ENCODE peak calls at places on chromosomes 12 and 14, in five cellular contexts. G, Y, W, H and M are unnamed samples.

GRCh38 chr12:48002773-48003218 is 1.5 kb downstream of the COL2A1 start:
- DNase-seq in H (no peak), Y (peak), W (no peak), G (no peak), M (no peak)

GRCh38 chr12:57151741-57152407 is 4.5 kb upstream of the LRP1-AS start:
- DNase-seq in W (no peak), Y (no peak), G (no peak), H (no peak), M (no peak)

GRCh38 chr12:128551266-128552025 is 272.3 kb downstream of the SLC15A4 start:
- DNase-seq in H (no peak), W (no peak), G (no peak), Y (no peak), M (no peak)

GRCh38 chr12:50186667-50187066 is 19.5 kb upstream of the CERS5 start:
- DNase-seq in W (no peak), H (no peak), Y (no peak), G (no peak), M (no peak)

GRCh38 chr12:108693186-108693585 is 38.1 kb downstream of the CORO1C start:
- DNase-seq in Y (no peak), H (no peak), G (no peak), W (no peak), M (no peak)

GRCh38 chr12:47033081-47033480 is 46.3 kb upstream of the PCED1B start:
- DNase-seq in G (no peak), Y (no peak), H (no peak), W (peak), M (no peak)

GRCh38 chr14:20486700-20487401 is 17.6 kb downstream of the PNP start:
- DNase-seq in Y (no peak), G (no peak), H (no peak), W (no peak), M (no peak)

GRCh38 chr12:64922853-64923252 is 98.4 kb downstream of the TBC1D30 start:
- DNase-seq in W (no peak), G (no peak), Y (no peak), H (no peak), M (no peak)

GRCh38 chr14:38257500-38257899 is 1.6 kb upstream of the CLEC14A start:
- DNase-seq in H (no peak), W (no peak), G (no peak), Y (no peak), M (no peak)

GRCh38 chr12:121794532-121795028 is 1.1 kb upstream of the RHOF start:
- DNase-seq in W (no peak), Y (peak), G (peak), H (no peak), M (no peak)

GRCh38 chr12:121036810-121037326 is 2.2 kb downstream of the OASL start:
- DNase-seq in G (no peak), W (no peak), Y (no peak), H (no peak), M (no peak)

GRCh38 chr12:25529738-25530137 is 23.3 kb downstream of the LMNTD1 start:
- DNase-seq in G (no peak), W (no peak), H (no peak), Y (no peak), M (no peak)

GRCh38 chr12:115114140-115114539 is 430.2 kb upstream of the TBX3 start:
- DNase-seq in Y (no peak), W (no peak), G (no peak), H (no peak), M (no peak)

GRCh38 chr12:110199360-110200123 is 75.4 kb downstream of the IFT81 start:
- DNase-seq in H (no peak), G (no peak), Y (no peak), W (peak), M (no peak)

GRCh38 chr12:93908846-93909592 is 231.8 kb downstream of the CRADD start:
- DNase-seq in H (no peak), G (no peak), Y (peak), W (peak), M (no peak)

GRCh38 chr14:24428628-24429394 is 657 bp downstream of the CBLN3 start:
- DNase-seq in W (no peak), H (no peak), Y (no peak), G (no peak), M (no peak)

GRCh38 chr14:54807881-54808280 is 94.7 kb downstream of the GCH1 start:
- DNase-seq in W (no peak), G (no peak), H (no peak), Y (no peak), M (no peak)

GRCh38 chr12:80321653-80322052 is 122.4 kb upstream of the PTPRQ start:
- DNase-seq in H (no peak), G (no peak), W (peak), Y (no peak), M (no peak)

GRCh38 chr14:61388976-61389576 is 67.7 kb downstream of the PRKCH start:
- DNase-seq in H (no peak), Y (no peak), W (peak), G (no peak), M (no peak)

GRCh38 chr12:57816001-57816854 is 2.3 kb downstream of the AVIL start:
- DNase-seq in G (no peak), W (no peak), H (no peak), Y (no peak), M (no peak)

GRCh38 chr14:20658246-20658645 is 16.8 kb upstream of the OR6S1 start:
- DNase-seq in Y (no peak), W (no peak), G (no peak), H (no peak), M (no peak)

GRCh38 chr12:62332598-62332997 is 72.4 kb downstream of the USP15 start:
- DNase-seq in W (no peak), H (no peak), Y (no peak), G (no peak), M (no peak)

GRCh38 chr14:30333934-30334333 is 225.0 kb upstream of the G2E3 start:
- DNase-seq in Y (no peak), G (no peak), W (no peak), H (no peak), M (no peak)

GRCh38 chr12:7498832-7499231 is 4.7 kb downstream of the CD163 start:
- DNase-seq in G (no peak), W (no peak), Y (no peak), H (no peak), M (no peak)

GRCh38 chr12:67742461-67742860 is 93.9 kb downstream of the DYRK2 start:
- DNase-seq in W (no peak), Y (no peak), G (no peak), H (no peak), M (no peak)

GRCh38 chr14:80213602-80214001 is 2.3 kb upstream of the DIO2 start:
- DNase-seq in G (no peak), W (peak), Y (no peak), H (no peak), M (no peak)

GRCh38 chr12:119573086-119573485 is 20.5 kb upstream of the TMEM233 start:
- DNase-seq in W (no peak), Y (no peak), H (no peak), G (no peak), M (no peak)

GRCh38 chr12:43696154-43696553 is 62.4 kb downstream of the PUS7L start:
- DNase-seq in G (no peak), W (no peak), Y (no peak), H (no peak), M (no peak)

GRCh38 chr12:100860611-100861010 is 66.0 kb downstream of the ANO4 start:
- DNase-seq in W (no peak), G (no peak), Y (no peak), H (no peak), M (no peak)

GRCh38 chr12:56221233-56221756 is 427 bp downstream of the RNF41 start:
- DNase-seq in H (no peak), W (peak), G (no peak), Y (peak), M (no peak)

GRCh38 chr14:50668008-50668851 is at the start of gene SAV1:
- DNase-seq in G (peak), W (peak), Y (peak), H (peak), M (peak)

GRCh38 chr14:77599894-77600293 is 16.5 kb downstream of the SPTLC2 start:
- DNase-seq in Y (no peak), H (no peak), W (no peak), G (no peak), M (no peak)

GRCh38 chr12:6949063-6949594 is 2.0 kb upstream of the PTPN6 start:
- DNase-seq in Y (peak), G (no peak), W (no peak), H (no peak), M (no peak)

GRCh38 chr14:66401447-66402095 is 84.6 kb upstream of the CCDC196 start:
- DNase-seq in G (no peak), H (no peak), W (peak), Y (no peak), M (no peak)

GRCh38 chr12:64730585-64730964 is 28.6 kb downstream of the GNS start:
- DNase-seq in W (no peak), Y (no peak), H (no peak), G (no peak), M (no peak)

GRCh38 chr14:72699852-72700257 is 194.0 kb downstream of the DPF3 start:
- DNase-seq in H (no peak), G (no peak), W (peak), Y (no peak), M (no peak)

GRCh38 chr12:32548691-32549412 is 130.2 kb upstream of the DNM1L start:
- DNase-seq in H (no peak), G (no peak), Y (no peak), W (no peak), M (no peak)

GRCh38 chr14:32514236-32514635 is 185.1 kb downstream of the AKAP6 start:
- DNase-seq in G (no peak), W (peak), H (no peak), Y (no peak), M (no peak)

GRCh38 chr12:128059621-128060370 is 207.2 kb upstream of the TMEM132C start:
- DNase-seq in G (no peak), W (no peak), Y (no peak), H (no peak), M (no peak)